ENCODE peak calls at places on chromosomes 4 and X, in nine cellular contexts. One of them, this sample, is unnamed.

GRCh38 chr4:107312366-107312765 is 276.3 kb upstream of the DKK2 start:
- DNase-seq in chondrocyte: no peak
- DNase-seq in cardiac fibroblast: no peak
- DNase-seq in stimulated activated CD8-positive, alpha-beta memory T cell treated with anti-CD3 and anti-CD28 coated beads, Interleukin-15, amount 100 ng/mL, for 24 hours: no peak
- DNase-seq in amniotic stem cell: no peak
- DNase-seq in endodermal cell: no peak
- DNase-seq in CD8-positive, alpha-beta memory T cell: no peak
- DNase-seq in activated CD8-positive, alpha-beta memory T cell treated with anti-CD3 and anti-CD28 coated beads for 1 hour: no peak
- DNase-seq in NCI-H1694 treated with DMSO at 0.1 percent for 48 hours: no peak
- DNase-seq in this sample: no peak

GRCh38 chr4:177292171-177292570 is 17.5 kb upstream of the NEIL3 start:
- DNase-seq in chondrocyte: no peak
- DNase-seq in cardiac fibroblast: no peak
- DNase-seq in stimulated activated CD8-positive, alpha-beta memory T cell treated with anti-CD3 and anti-CD28 coated beads, Interleukin-15, amount 100 ng/mL, for 24 hours: no peak
- DNase-seq in amniotic stem cell: no peak
- DNase-seq in endodermal cell: no peak
- DNase-seq in CD8-positive, alpha-beta memory T cell: no peak
- DNase-seq in activated CD8-positive, alpha-beta memory T cell treated with anti-CD3 and anti-CD28 coated beads for 1 hour: no peak
- DNase-seq in NCI-H1694 treated with DMSO at 0.1 percent for 48 hours: no peak
- DNase-seq in this sample: no peak

GRCh38 chr4:2296621-2297601 is 35.0 kb upstream of the MXD4 start:
- DNase-seq in chondrocyte: no peak
- DNase-seq in cardiac fibroblast: no peak
- DNase-seq in stimulated activated CD8-positive, alpha-beta memory T cell treated with anti-CD3 and anti-CD28 coated beads, Interleukin-15, amount 100 ng/mL, for 24 hours: no peak
- DNase-seq in amniotic stem cell: no peak
- DNase-seq in endodermal cell: peak
- DNase-seq in CD8-positive, alpha-beta memory T cell: no peak
- DNase-seq in activated CD8-positive, alpha-beta memory T cell treated with anti-CD3 and anti-CD28 coated beads for 1 hour: no peak
- DNase-seq in NCI-H1694 treated with DMSO at 0.1 percent for 48 hours: no peak
- DNase-seq in this sample: peak

GRCh38 chr4:6056976-6057766 is 38.9 kb upstream of the C4orf50 start:
- DNase-seq in chondrocyte: no peak
- DNase-seq in cardiac fibroblast: no peak
- DNase-seq in stimulated activated CD8-positive, alpha-beta memory T cell treated with anti-CD3 and anti-CD28 coated beads, Interleukin-15, amount 100 ng/mL, for 24 hours: no peak
- DNase-seq in amniotic stem cell: no peak
- DNase-seq in endodermal cell: no peak
- DNase-seq in CD8-positive, alpha-beta memory T cell: no peak
- DNase-seq in activated CD8-positive, alpha-beta memory T cell treated with anti-CD3 and anti-CD28 coated beads for 1 hour: no peak
- DNase-seq in NCI-H1694 treated with DMSO at 0.1 percent for 48 hours: no peak
- DNase-seq in this sample: no peak

GRCh38 chr4:1591107-1591506 is 93.0 kb downstream of the FAM53A start:
- DNase-seq in chondrocyte: no peak
- DNase-seq in cardiac fibroblast: no peak
- DNase-seq in stimulated activated CD8-positive, alpha-beta memory T cell treated with anti-CD3 and anti-CD28 coated beads, Interleukin-15, amount 100 ng/mL, for 24 hours: no peak
- DNase-seq in amniotic stem cell: no peak
- DNase-seq in endodermal cell: peak
- DNase-seq in CD8-positive, alpha-beta memory T cell: no peak
- DNase-seq in activated CD8-positive, alpha-beta memory T cell treated with anti-CD3 and anti-CD28 coated beads for 1 hour: no peak
- DNase-seq in NCI-H1694 treated with DMSO at 0.1 percent for 48 hours: no peak
- DNase-seq in this sample: no peak

GRCh38 chrX:40418413-40419195 is 162.2 kb upstream of the ATP6AP2 start:
- DNase-seq in chondrocyte: no peak
- DNase-seq in cardiac fibroblast: no peak
- DNase-seq in stimulated activated CD8-positive, alpha-beta memory T cell treated with anti-CD3 and anti-CD28 coated beads, Interleukin-15, amount 100 ng/mL, for 24 hours: no peak
- DNase-seq in amniotic stem cell: no peak
- DNase-seq in endodermal cell: no peak
- DNase-seq in CD8-positive, alpha-beta memory T cell: peak
- DNase-seq in activated CD8-positive, alpha-beta memory T cell treated with anti-CD3 and anti-CD28 coated beads for 1 hour: no peak
- DNase-seq in NCI-H1694 treated with DMSO at 0.1 percent for 48 hours: no peak
- DNase-seq in this sample: no peak

GRCh38 chr4:159051245-159052071 is 51.4 kb upstream of the RAPGEF2 start:
- DNase-seq in chondrocyte: no peak
- DNase-seq in cardiac fibroblast: no peak
- DNase-seq in stimulated activated CD8-positive, alpha-beta memory T cell treated with anti-CD3 and anti-CD28 coated beads, Interleukin-15, amount 100 ng/mL, for 24 hours: no peak
- DNase-seq in amniotic stem cell: no peak
- DNase-seq in endodermal cell: no peak
- DNase-seq in CD8-positive, alpha-beta memory T cell: no peak
- DNase-seq in activated CD8-positive, alpha-beta memory T cell treated with anti-CD3 and anti-CD28 coated beads for 1 hour: no peak
- DNase-seq in NCI-H1694 treated with DMSO at 0.1 percent for 48 hours: no peak
- DNase-seq in this sample: peak

GRCh38 chr4:84879651-84880200 is 86.8 kb downstream of the WDFY3 start:
- DNase-seq in chondrocyte: no peak
- DNase-seq in cardiac fibroblast: no peak
- DNase-seq in stimulated activated CD8-positive, alpha-beta memory T cell treated with anti-CD3 and anti-CD28 coated beads, Interleukin-15, amount 100 ng/mL, for 24 hours: no peak
- DNase-seq in amniotic stem cell: no peak
- DNase-seq in endodermal cell: no peak
- DNase-seq in CD8-positive, alpha-beta memory T cell: no peak
- DNase-seq in activated CD8-positive, alpha-beta memory T cell treated with anti-CD3 and anti-CD28 coated beads for 1 hour: no peak
- DNase-seq in NCI-H1694 treated with DMSO at 0.1 percent for 48 hours: no peak
- DNase-seq in this sample: no peak

GRCh38 chr4:158722291-158722916 is 792 bp downstream of the PPID start:
- DNase-seq in chondrocyte: no peak
- DNase-seq in cardiac fibroblast: peak
- DNase-seq in stimulated activated CD8-positive, alpha-beta memory T cell treated with anti-CD3 and anti-CD28 coated beads, Interleukin-15, amount 100 ng/mL, for 24 hours: no peak
- DNase-seq in amniotic stem cell: no peak
- DNase-seq in endodermal cell: peak
- DNase-seq in CD8-positive, alpha-beta memory T cell: no peak
- DNase-seq in activated CD8-positive, alpha-beta memory T cell treated with anti-CD3 and anti-CD28 coated beads for 1 hour: no peak
- DNase-seq in NCI-H1694 treated with DMSO at 0.1 percent for 48 hours: no peak
- DNase-seq in this sample: no peak

GRCh38 chrX:111376897-111377601 is 34.9 kb downstream of the DCX start:
- DNase-seq in chondrocyte: no peak
- DNase-seq in cardiac fibroblast: no peak
- DNase-seq in stimulated activated CD8-positive, alpha-beta memory T cell treated with anti-CD3 and anti-CD28 coated beads, Interleukin-15, amount 100 ng/mL, for 24 hours: no peak
- DNase-seq in amniotic stem cell: no peak
- DNase-seq in endodermal cell: peak
- DNase-seq in CD8-positive, alpha-beta memory T cell: no peak
- DNase-seq in activated CD8-positive, alpha-beta memory T cell treated with anti-CD3 and anti-CD28 coated beads for 1 hour: no peak
- DNase-seq in NCI-H1694 treated with DMSO at 0.1 percent for 48 hours: no peak
- DNase-seq in this sample: no peak

GRCh38 chrX:35040871-35041270 is 98.3 kb downstream of the FAM47B start:
- DNase-seq in chondrocyte: no peak
- DNase-seq in cardiac fibroblast: no peak
- DNase-seq in stimulated activated CD8-positive, alpha-beta memory T cell treated with anti-CD3 and anti-CD28 coated beads, Interleukin-15, amount 100 ng/mL, for 24 hours: no peak
- DNase-seq in amniotic stem cell: no peak
- DNase-seq in endodermal cell: no peak
- DNase-seq in CD8-positive, alpha-beta memory T cell: no peak
- DNase-seq in activated CD8-positive, alpha-beta memory T cell treated with anti-CD3 and anti-CD28 coated beads for 1 hour: no peak
- DNase-seq in NCI-H1694 treated with DMSO at 0.1 percent for 48 hours: no peak
- DNase-seq in this sample: no peak

GRCh38 chrX:43733699-43734098 is 77.6 kb downstream of the MAOA start:
- DNase-seq in chondrocyte: no peak
- DNase-seq in cardiac fibroblast: no peak
- DNase-seq in stimulated activated CD8-positive, alpha-beta memory T cell treated with anti-CD3 and anti-CD28 coated beads, Interleukin-15, amount 100 ng/mL, for 24 hours: no peak
- DNase-seq in amniotic stem cell: no peak
- DNase-seq in endodermal cell: no peak
- DNase-seq in CD8-positive, alpha-beta memory T cell: no peak
- DNase-seq in activated CD8-positive, alpha-beta memory T cell treated with anti-CD3 and anti-CD28 coated beads for 1 hour: no peak
- DNase-seq in NCI-H1694 treated with DMSO at 0.1 percent for 48 hours: no peak
- DNase-seq in this sample: no peak

GRCh38 chrX:110086916-110087484 is 84.1 kb downstream of the TMEM164 start:
- DNase-seq in chondrocyte: no peak
- DNase-seq in cardiac fibroblast: peak
- DNase-seq in stimulated activated CD8-positive, alpha-beta memory T cell treated with anti-CD3 and anti-CD28 coated beads, Interleukin-15, amount 100 ng/mL, for 24 hours: no peak
- DNase-seq in amniotic stem cell: peak
- DNase-seq in endodermal cell: no peak
- DNase-seq in CD8-positive, alpha-beta memory T cell: no peak
- DNase-seq in activated CD8-positive, alpha-beta memory T cell treated with anti-CD3 and anti-CD28 coated beads for 1 hour: no peak
- DNase-seq in NCI-H1694 treated with DMSO at 0.1 percent for 48 hours: no peak
- DNase-seq in this sample: no peak

GRCh38 chr4:28682872-28683271 is 1822.2 kb downstream of the STIM2 start:
- DNase-seq in chondrocyte: no peak
- DNase-seq in cardiac fibroblast: no peak
- DNase-seq in stimulated activated CD8-positive, alpha-beta memory T cell treated with anti-CD3 and anti-CD28 coated beads, Interleukin-15, amount 100 ng/mL, for 24 hours: no peak
- DNase-seq in amniotic stem cell: no peak
- DNase-seq in endodermal cell: no peak
- DNase-seq in CD8-positive, alpha-beta memory T cell: no peak
- DNase-seq in activated CD8-positive, alpha-beta memory T cell treated with anti-CD3 and anti-CD28 coated beads for 1 hour: no peak
- DNase-seq in NCI-H1694 treated with DMSO at 0.1 percent for 48 hours: no peak
- DNase-seq in this sample: no peak

GRCh38 chr4:1459664-1460511 is 53.6 kb upstream of the NKX1-1 start:
- DNase-seq in chondrocyte: peak
- DNase-seq in cardiac fibroblast: no peak
- DNase-seq in stimulated activated CD8-positive, alpha-beta memory T cell treated with anti-CD3 and anti-CD28 coated beads, Interleukin-15, amount 100 ng/mL, for 24 hours: no peak
- DNase-seq in amniotic stem cell: no peak
- DNase-seq in endodermal cell: peak
- DNase-seq in CD8-positive, alpha-beta memory T cell: no peak
- DNase-seq in activated CD8-positive, alpha-beta memory T cell treated with anti-CD3 and anti-CD28 coated beads for 1 hour: no peak
- DNase-seq in NCI-H1694 treated with DMSO at 0.1 percent for 48 hours: no peak
- DNase-seq in this sample: no peak

GRCh38 chr4:108512615-108513505 is 107.5 kb upstream of the RPL34 start:
- DNase-seq in chondrocyte: no peak
- DNase-seq in cardiac fibroblast: peak
- DNase-seq in stimulated activated CD8-positive, alpha-beta memory T cell treated with anti-CD3 and anti-CD28 coated beads, Interleukin-15, amount 100 ng/mL, for 24 hours: no peak
- DNase-seq in amniotic stem cell: no peak
- DNase-seq in endodermal cell: peak
- DNase-seq in CD8-positive, alpha-beta memory T cell: no peak
- DNase-seq in activated CD8-positive, alpha-beta memory T cell treated with anti-CD3 and anti-CD28 coated beads for 1 hour: peak
- DNase-seq in NCI-H1694 treated with DMSO at 0.1 percent for 48 hours: no peak
- DNase-seq in this sample: no peak

GRCh38 chr4:25563071-25563564 is 92.5 kb upstream of the SLC34A2 start:
- DNase-seq in chondrocyte: no peak
- DNase-seq in cardiac fibroblast: no peak
- DNase-seq in stimulated activated CD8-positive, alpha-beta memory T cell treated with anti-CD3 and anti-CD28 coated beads, Interleukin-15, amount 100 ng/mL, for 24 hours: no peak
- DNase-seq in amniotic stem cell: no peak
- DNase-seq in endodermal cell: peak
- DNase-seq in CD8-positive, alpha-beta memory T cell: no peak
- DNase-seq in activated CD8-positive, alpha-beta memory T cell treated with anti-CD3 and anti-CD28 coated beads for 1 hour: no peak
- DNase-seq in NCI-H1694 treated with DMSO at 0.1 percent for 48 hours: no peak
- DNase-seq in this sample: no peak

GRCh38 chrX:30751497-30751896 is 98.3 kb downstream of the GK start:
- DNase-seq in chondrocyte: no peak
- DNase-seq in cardiac fibroblast: no peak
- DNase-seq in stimulated activated CD8-positive, alpha-beta memory T cell treated with anti-CD3 and anti-CD28 coated beads, Interleukin-15, amount 100 ng/mL, for 24 hours: no peak
- DNase-seq in amniotic stem cell: no peak
- DNase-seq in endodermal cell: no peak
- DNase-seq in CD8-positive, alpha-beta memory T cell: no peak
- DNase-seq in activated CD8-positive, alpha-beta memory T cell treated with anti-CD3 and anti-CD28 coated beads for 1 hour: no peak
- DNase-seq in NCI-H1694 treated with DMSO at 0.1 percent for 48 hours: no peak
- DNase-seq in this sample: no peak

GRCh38 chr4:97662133-97662532 is 481.1 kb downstream of the STPG2 start:
- DNase-seq in chondrocyte: no peak
- DNase-seq in cardiac fibroblast: no peak
- DNase-seq in stimulated activated CD8-positive, alpha-beta memory T cell treated with anti-CD3 and anti-CD28 coated beads, Interleukin-15, amount 100 ng/mL, for 24 hours: no peak
- DNase-seq in amniotic stem cell: no peak
- DNase-seq in endodermal cell: no peak
- DNase-seq in CD8-positive, alpha-beta memory T cell: no peak
- DNase-seq in activated CD8-positive, alpha-beta memory T cell treated with anti-CD3 and anti-CD28 coated beads for 1 hour: no peak
- DNase-seq in NCI-H1694 treated with DMSO at 0.1 percent for 48 hours: no peak
- DNase-seq in this sample: no peak

GRCh38 chr4:158624889-158625478 is 46.7 kb downstream of the C4orf46 start:
- DNase-seq in chondrocyte: no peak
- DNase-seq in cardiac fibroblast: peak
- DNase-seq in stimulated activated CD8-positive, alpha-beta memory T cell treated with anti-CD3 and anti-CD28 coated beads, Interleukin-15, amount 100 ng/mL, for 24 hours: no peak
- DNase-seq in amniotic stem cell: peak
- DNase-seq in endodermal cell: peak
- DNase-seq in CD8-positive, alpha-beta memory T cell: no peak
- DNase-seq in activated CD8-positive, alpha-beta memory T cell treated with anti-CD3 and anti-CD28 coated beads for 1 hour: no peak
- DNase-seq in NCI-H1694 treated with DMSO at 0.1 percent for 48 hours: peak
- DNase-seq in this sample: no peak

GRCh38 chr4:55549888-55550287 is 3.2 kb upstream of the CLOCK start:
- DNase-seq in chondrocyte: no peak
- DNase-seq in cardiac fibroblast: peak
- DNase-seq in stimulated activated CD8-positive, alpha-beta memory T cell treated with anti-CD3 and anti-CD28 coated beads, Interleukin-15, amount 100 ng/mL, for 24 hours: no peak
- DNase-seq in amniotic stem cell: peak
- DNase-seq in endodermal cell: no peak
- DNase-seq in CD8-positive, alpha-beta memory T cell: no peak
- DNase-seq in activated CD8-positive, alpha-beta memory T cell treated with anti-CD3 and anti-CD28 coated beads for 1 hour: no peak
- DNase-seq in NCI-H1694 treated with DMSO at 0.1 percent for 48 hours: no peak
- DNase-seq in this sample: no peak

GRCh38 chr4:168955674-168956073 is 54.4 kb downstream of the CBR4 start:
- DNase-seq in chondrocyte: no peak
- DNase-seq in cardiac fibroblast: peak
- DNase-seq in stimulated activated CD8-positive, alpha-beta memory T cell treated with anti-CD3 and anti-CD28 coated beads, Interleukin-15, amount 100 ng/mL, for 24 hours: no peak
- DNase-seq in amniotic stem cell: no peak
- DNase-seq in endodermal cell: no peak
- DNase-seq in CD8-positive, alpha-beta memory T cell: no peak
- DNase-seq in activated CD8-positive, alpha-beta memory T cell treated with anti-CD3 and anti-CD28 coated beads for 1 hour: no peak
- DNase-seq in NCI-H1694 treated with DMSO at 0.1 percent for 48 hours: no peak
- DNase-seq in this sample: no peak

GRCh38 chrX:36898301-36898700 is 109.9 kb upstream of the FAM47C start:
- DNase-seq in chondrocyte: no peak
- DNase-seq in cardiac fibroblast: peak
- DNase-seq in stimulated activated CD8-positive, alpha-beta memory T cell treated with anti-CD3 and anti-CD28 coated beads, Interleukin-15, amount 100 ng/mL, for 24 hours: no peak
- DNase-seq in amniotic stem cell: no peak
- DNase-seq in endodermal cell: no peak
- DNase-seq in CD8-positive, alpha-beta memory T cell: no peak
- DNase-seq in activated CD8-positive, alpha-beta memory T cell treated with anti-CD3 and anti-CD28 coated beads for 1 hour: no peak
- DNase-seq in NCI-H1694 treated with DMSO at 0.1 percent for 48 hours: peak
- DNase-seq in this sample: no peak

GRCh38 chr4:154928640-154929257 is 147.7 kb downstream of the RBM46 start:
- DNase-seq in chondrocyte: no peak
- DNase-seq in cardiac fibroblast: peak
- DNase-seq in stimulated activated CD8-positive, alpha-beta memory T cell treated with anti-CD3 and anti-CD28 coated beads, Interleukin-15, amount 100 ng/mL, for 24 hours: no peak
- DNase-seq in amniotic stem cell: peak
- DNase-seq in endodermal cell: peak
- DNase-seq in CD8-positive, alpha-beta memory T cell: no peak
- DNase-seq in activated CD8-positive, alpha-beta memory T cell treated with anti-CD3 and anti-CD28 coated beads for 1 hour: no peak
- DNase-seq in NCI-H1694 treated with DMSO at 0.1 percent for 48 hours: no peak
- DNase-seq in this sample: no peak

GRCh38 chr4:89482248-89482647 is 174.6 kb upstream of the GPRIN3 start:
- DNase-seq in chondrocyte: no peak
- DNase-seq in cardiac fibroblast: peak
- DNase-seq in stimulated activated CD8-positive, alpha-beta memory T cell treated with anti-CD3 and anti-CD28 coated beads, Interleukin-15, amount 100 ng/mL, for 24 hours: no peak
- DNase-seq in amniotic stem cell: no peak
- DNase-seq in endodermal cell: peak
- DNase-seq in CD8-positive, alpha-beta memory T cell: no peak
- DNase-seq in activated CD8-positive, alpha-beta memory T cell treated with anti-CD3 and anti-CD28 coated beads for 1 hour: no peak
- DNase-seq in NCI-H1694 treated with DMSO at 0.1 percent for 48 hours: peak
- DNase-seq in this sample: no peak

GRCh38 chr4:98374643-98375042 is 113.5 kb downstream of the RAP1GDS1 start:
- DNase-seq in chondrocyte: no peak
- DNase-seq in cardiac fibroblast: peak
- DNase-seq in stimulated activated CD8-positive, alpha-beta memory T cell treated with anti-CD3 and anti-CD28 coated beads, Interleukin-15, amount 100 ng/mL, for 24 hours: no peak
- DNase-seq in amniotic stem cell: no peak
- DNase-seq in endodermal cell: no peak
- DNase-seq in CD8-positive, alpha-beta memory T cell: no peak
- DNase-seq in activated CD8-positive, alpha-beta memory T cell treated with anti-CD3 and anti-CD28 coated beads for 1 hour: no peak
- DNase-seq in NCI-H1694 treated with DMSO at 0.1 percent for 48 hours: no peak
- DNase-seq in this sample: no peak

GRCh38 chrX:133185938-133186337 is 32.2 kb downstream of the TFDP3 start:
- DNase-seq in chondrocyte: no peak
- DNase-seq in cardiac fibroblast: no peak
- DNase-seq in stimulated activated CD8-positive, alpha-beta memory T cell treated with anti-CD3 and anti-CD28 coated beads, Interleukin-15, amount 100 ng/mL, for 24 hours: no peak
- DNase-seq in amniotic stem cell: no peak
- DNase-seq in endodermal cell: no peak
- DNase-seq in CD8-positive, alpha-beta memory T cell: no peak
- DNase-seq in activated CD8-positive, alpha-beta memory T cell treated with anti-CD3 and anti-CD28 coated beads for 1 hour: no peak
- DNase-seq in NCI-H1694 treated with DMSO at 0.1 percent for 48 hours: no peak
- DNase-seq in this sample: no peak

This sample was measured in GM12892.